ENCODE peak calls at places on chromosomes 11 and 22, in ten cellular contexts. M is thoracic aorta, E is mammary epithelial cell, H is right lobe of liver, W is cardiac muscle cell, X is sigmoid colon, O is astrocyte of the cerebellum, A is Peyer's patch, U is stomach, N is fibroblast of mammary gland. P is an unnamed sample.

GRCh38 chr22:43011079-43011478 is 3.9 kb downstream of the PACSIN2 start:
- DNase-seq in O (no peak), H (no peak), M (no peak), U (peak; percentile 57), X (no peak), E (no peak), A (no peak), N (no peak), W (no peak), P (no peak)

GRCh38 chr11:62444271-62444833 is 25.5 kb downstream of the SCGB1A1 start:
- DNase-seq in O (no peak), N (peak; percentile 74), A (peak; percentile 62), U (peak; percentile 30), H (peak; percentile 40), W (peak; percentile 78), M (peak; percentile 42), X (peak; percentile 92), E (no peak), P (peak; percentile 85)

GRCh38 chr22:19900707-19901436 is 40.7 kb upstream of the COMT start:
- DNase-seq in M (no peak), A (peak; percentile 67), W (no peak), H (no peak), N (no peak), U (no peak), X (no peak), E (no peak), O (no peak), P (no peak)

GRCh38 chr11:108870373-108871020 is 205.6 kb downstream of the DDX10 start:
- DNase-seq in W (peak; percentile 82), U (no peak), H (no peak), M (no peak), N (peak; percentile 78), E (peak; percentile 46), X (no peak), O (no peak), A (no peak), P (peak; percentile 10)

GRCh38 chr11:119049081-119049480 is 7.9 kb downstream of the HYOU1 start:
- DNase-seq in O (no peak), N (no peak), X (no peak), A (no peak), H (no peak), E (no peak), W (no peak), U (no peak), M (no peak), P (no peak)

GRCh38 chr11:16598906-16599305 is 139.5 kb upstream of the C11orf58 start:
- DNase-seq in N (no peak), H (no peak), E (no peak), A (no peak), O (no peak), M (no peak), U (no peak), X (no peak), W (no peak), P (no peak)

GRCh38 chr22:35601743-35602633 is 15.1 kb downstream of the MB start:
- DNase-seq in W (peak; percentile 80), O (no peak), E (peak; percentile 95), H (no peak), A (no peak), N (peak; percentile 74), M (no peak), U (no peak), X (no peak), P (peak; percentile 26)

GRCh38 chr11:9858822-9859221 is 194.9 kb downstream of the SWAP70 start:
- DNase-seq in U (no peak), X (no peak), H (no peak), M (no peak), A (no peak), N (no peak), O (peak; percentile 64), W (peak; percentile 33), E (no peak), P (peak; percentile 55)

GRCh38 chr11:11620966-11621880 is 582 bp downstream of the GALNT18 start:
- DNase-seq in M (no peak), A (no peak), E (peak; percentile 58), W (no peak), N (peak; percentile 26), U (peak; percentile 33), H (peak; percentile 58), O (no peak), X (peak; percentile 78), P (peak; percentile 48)

GRCh38 chr11:46345131-46345597 is 2.1 kb upstream of the DGKZ start:
- DNase-seq in A (no peak), O (no peak), H (peak; percentile 78), X (no peak), W (no peak), N (no peak), E (peak; percentile 86), U (no peak), M (no peak), P (no peak)

GRCh38 chr11:94926698-94927237 is 46.6 kb downstream of the CWC15 start:
- DNase-seq in H (peak; percentile 66), M (peak; percentile 25), N (peak; percentile 97), X (peak; percentile 93), A (no peak), E (no peak), O (peak; percentile 91), U (peak; percentile 33), W (peak; percentile 98), P (peak; percentile 92)

GRCh38 chr22:43262990-43263644 is 76.2 kb upstream of the TTLL12 start:
- DNase-seq in H (peak; percentile 68), X (no peak), U (peak; percentile 37), M (no peak), A (no peak), O (no peak), N (no peak), W (peak; percentile 49), E (no peak), P (no peak)

GRCh38 chr11:130383363-130384168 is 44.8 kb downstream of the ADAMTS8 start:
- DNase-seq in M (no peak), H (no peak), N (peak; percentile 90), A (no peak), E (peak; percentile 17), U (no peak), W (peak; percentile 80), X (no peak), O (peak; percentile 100), P (no peak)

DNA sequence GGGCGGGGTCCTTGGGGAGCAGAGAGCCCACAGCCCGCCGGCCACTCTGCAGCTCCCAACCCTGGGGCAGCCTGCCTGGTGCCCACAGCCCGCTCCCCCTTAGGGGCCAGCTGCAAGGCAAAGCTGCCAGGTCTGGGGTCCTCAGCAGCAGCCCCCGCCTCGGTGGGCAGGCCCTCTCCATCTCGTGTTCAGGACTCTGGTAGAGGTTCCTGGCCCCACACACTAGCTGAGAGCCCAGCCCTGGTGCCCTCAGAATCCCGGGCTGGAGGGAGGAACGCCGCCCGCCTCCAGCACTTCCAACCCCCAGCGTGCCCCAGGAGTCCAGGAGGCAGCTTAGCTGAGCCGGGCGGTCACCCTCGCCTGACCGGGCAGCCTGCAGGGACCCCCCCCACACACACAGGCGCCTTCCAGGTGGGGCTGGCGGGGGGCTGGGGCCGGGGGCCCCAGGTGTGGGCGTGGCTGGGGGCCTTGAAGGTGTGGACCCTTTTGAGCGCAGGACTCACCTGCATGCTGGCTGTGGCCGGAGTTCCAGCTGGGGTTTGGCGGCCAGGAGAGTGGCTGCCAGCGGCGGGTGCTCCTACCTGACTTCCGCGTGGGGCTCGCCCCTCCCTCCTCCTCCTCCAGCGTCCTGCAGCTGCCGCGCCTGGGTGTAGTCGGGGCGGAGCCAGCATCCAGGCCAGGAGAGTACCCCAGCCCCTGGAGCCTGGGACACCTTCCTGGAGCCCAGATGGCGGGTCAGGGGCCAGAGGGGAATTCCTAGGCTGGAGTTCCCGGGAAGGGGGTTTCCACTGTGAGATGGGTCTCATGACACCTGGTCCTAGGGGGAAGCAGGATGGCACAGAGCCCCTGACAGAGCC is at the start of gene ANO9:
- DNase-seq in X (no peak), O (no peak), M (no peak), U (peak; percentile 81), W (no peak), H (no peak), E (peak; percentile 54), N (no peak), A (peak; percentile 90), P (no peak)
- H3K4me3 ChIP-seq in X (no peak within 1 kb of the TSS), O (no peak within 1 kb of the TSS), M (peak within 1 kb of the TSS; percentile 7), U (peak within 1 kb of the TSS; percentile 43), W (no peak within 1 kb of the TSS), H (no peak within 1 kb of the TSS), E (peak within 1 kb of the TSS; percentile 67), N (no peak within 1 kb of the TSS), A (peak within 1 kb of the TSS; percentile 83), P (no peak within 1 kb of the TSS)

GRCh38 chr11:19951558-19952083 is 208.7 kb downstream of the DBX1 start:
- DNase-seq in N (peak; percentile 67), O (no peak), X (no peak), U (no peak), H (no peak), M (no peak), W (peak; percentile 66), A (no peak), E (peak; percentile 62), P (no peak)
- H3K4me3 ChIP-seq in N (no peak overlapping the region), O (no peak overlapping the region), X (no peak overlapping the region), U (no peak overlapping the region), H (no peak overlapping the region), M (peak overlapping the region; percentile 6), W (no peak overlapping the region), A (peak overlapping the region; percentile 4), E (no peak overlapping the region), P (no peak overlapping the region)

DNA sequence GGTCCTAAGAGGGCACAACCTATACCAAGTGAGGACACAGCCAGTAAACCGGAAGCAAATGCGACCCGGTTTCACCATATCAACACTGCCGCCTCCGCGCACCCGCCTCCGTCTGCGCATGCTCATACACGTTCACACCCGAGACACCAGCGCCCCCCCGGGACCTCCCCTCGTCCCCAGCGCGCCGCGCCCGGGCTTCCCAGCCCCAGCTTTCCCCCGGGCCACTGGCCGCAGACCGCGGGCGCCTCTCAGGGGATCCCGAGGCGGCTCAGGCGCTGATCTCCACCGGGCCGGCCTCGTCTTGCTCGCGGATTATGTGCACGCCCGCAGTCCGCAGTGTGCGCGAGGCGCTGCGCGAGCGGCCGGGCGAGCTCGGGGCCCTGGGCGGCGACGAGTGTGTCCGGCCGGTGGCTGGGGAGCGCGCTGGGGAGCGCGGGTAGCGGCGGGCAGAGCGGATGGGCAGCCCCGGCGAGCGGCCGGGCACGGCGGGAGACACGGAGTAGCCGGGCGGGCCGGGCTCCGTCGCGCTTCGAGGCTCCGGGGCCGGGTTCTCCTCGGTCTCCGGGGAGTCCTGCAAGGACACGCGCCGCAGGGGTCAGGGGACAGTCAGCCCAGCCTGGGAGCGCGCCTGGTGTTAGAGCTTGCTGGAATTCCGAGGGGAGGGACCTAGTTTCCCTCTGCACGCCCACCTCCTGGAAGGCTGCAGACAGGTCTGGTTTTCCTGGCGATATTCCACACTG is 2.0 kb downstream of the HEPN1 start:
- DNase-seq in H (peak; percentile 81), E (peak; percentile 30), M (no peak), W (peak; percentile 86), N (peak; percentile 55), O (no peak), A (no peak), U (peak; percentile 54), X (peak; percentile 81), P (no peak)
- H3K4me3 ChIP-seq in H (peak overlapping the region; percentile 30), E (no peak overlapping the region), M (peak overlapping the region; percentile 75), W (peak overlapping the region; percentile 35), N (no peak overlapping the region), O (peak overlapping the region; percentile 35), A (peak overlapping the region; percentile 50), U (peak overlapping the region; percentile 45), X (peak overlapping the region; percentile 52), P (no peak overlapping the region)

DNA sequence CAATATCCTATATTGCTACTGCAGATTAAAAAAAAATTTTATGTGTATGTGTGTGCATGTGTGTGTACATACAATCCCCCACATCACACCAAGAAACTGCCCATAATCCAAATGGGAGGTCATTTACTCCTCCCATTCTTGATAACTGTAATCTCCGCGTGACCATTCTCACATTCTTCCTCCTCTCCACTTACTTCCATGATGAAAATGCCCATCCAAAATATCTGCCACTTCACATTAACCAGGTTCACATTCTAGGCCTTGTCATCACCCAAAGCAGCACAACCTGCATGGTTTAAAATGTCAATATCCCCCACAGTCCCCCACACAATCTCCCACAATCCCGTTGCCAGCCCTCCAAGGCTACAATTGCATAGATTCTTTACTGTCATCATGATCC is 149.6 kb downstream of the LARGE1 start:
- DNase-seq in W (no peak), A (no peak), N (no peak), M (no peak), O (no peak), E (no peak), X (no peak), U (no peak), H (no peak), P (no peak)
- H3K4me3 ChIP-seq in W (no peak overlapping the region), A (no peak overlapping the region), N (no peak overlapping the region), M (no peak overlapping the region), O (no peak overlapping the region), E (no peak overlapping the region), X (no peak overlapping the region), U (no peak overlapping the region), H (no peak overlapping the region), P (no peak overlapping the region)

P was measured in MG63.